ENCODE peak calls at places on chromosomes 4 and X, in four cellular contexts. K, A, E and I are unnamed samples.
A peak's percentile ranks its signal among the peaks of the same experiment; 100 is the strongest.

GRCh38 chr4:23516719-23517118 is 373.1 kb downstream of the PPARGC1A start:
- DNase-seq in K (no peak), A (no peak), E (no peak), I (no peak)

GRCh38 chrX:120672389-120672788 is 42.5 kb upstream of the C1GALT1C1 start:
- DNase-seq in K (peak; percentile 72), A (peak; percentile 50), E (no peak), I (peak; percentile 3)

GRCh38 chr4:118276551-118276950 is 76.3 kb downstream of the PRSS12 start:
- DNase-seq in K (no peak), A (no peak), E (no peak), I (no peak)

GRCh38 chrX:12245650-12246645 is 107.7 kb downstream of the FRMPD4 start:
- DNase-seq in K (no peak), A (no peak), E (no peak), I (no peak)

GRCh38 chr4:102815981-102816380 is 11.4 kb downstream of the UBE2D3 start:
- DNase-seq in K (no peak), A (no peak), E (no peak), I (no peak)

GRCh38 chr4:91064157-91064853 is 937.1 kb downstream of the CCSER1 start:
- DNase-seq in K (no peak), A (peak; percentile 5), E (no peak), I (no peak)

GRCh38 chrX:131741103-131741581 is 197.3 kb downstream of the OR13H1 start:
- DNase-seq in K (peak; percentile 91), A (no peak), E (no peak), I (no peak)

GRCh38 chr4:109764376-109764775 is 34.5 kb upstream of the PLA2G12A start:
- DNase-seq in K (no peak), A (no peak), E (no peak), I (no peak)

GRCh38 chrX:20317873-20318272 is 51.2 kb upstream of the RPS6KA3 start:
- DNase-seq in K (no peak), A (no peak), E (no peak), I (no peak)

GRCh38 chr4:174764105-174764729 is 64.8 kb downstream of the GLRA3 start:
- DNase-seq in K (no peak), A (no peak), E (peak; percentile 18), I (no peak)

GRCh38 chrX:39855748-39856129 is 242.0 kb downstream of the BCOR start:
- DNase-seq in K (no peak), A (no peak), E (peak; percentile 49), I (no peak)

GRCh38 chr4:67288964-67289363 is 256.3 kb downstream of the CENPC start:
- DNase-seq in K (no peak), A (peak; percentile 5), E (peak; percentile 45), I (no peak)

GRCh38 chr4:173652283-173652931 is 122.4 kb upstream of the HAND2 start:
- DNase-seq in K (no peak), A (no peak), E (no peak), I (no peak)

GRCh38 chr4:185817403-185817818 is 5.4 kb upstream of the SORBS2 start:
- DNase-seq in K (no peak), A (peak; percentile 28), E (no peak), I (no peak)

GRCh38 chrX:108020631-108021030 is 24.2 kb upstream of the VSIG1 start:
- DNase-seq in K (no peak), A (no peak), E (peak; percentile 16), I (no peak)

GRCh38 chr4:155745984-155746383 is 12.8 kb upstream of the GUCY1B1 start:
- DNase-seq in K (no peak), A (no peak), E (no peak), I (no peak)

GRCh38 chrX:13893826-13894225 is 76.9 kb upstream of the GPM6B start:
- DNase-seq in K (no peak), A (no peak), E (no peak), I (no peak)

GRCh38 chr4:128573781-128574508 is 235.6 kb upstream of the JADE1 start:
- DNase-seq in K (no peak), A (no peak), E (no peak), I (no peak)

GRCh38 chrX:146602246-146602645 is 207.3 kb upstream of the CXorf51B start:
- DNase-seq in K (no peak), A (no peak), E (no peak), I (no peak)

GRCh38 chrX:113422323-113422722 is 581.7 kb upstream of the AMOT start:
- DNase-seq in K (no peak), A (no peak), E (no peak), I (no peak)

GRCh38 chr4:39855909-39856512 is 121.7 kb downstream of the PDS5A start:
- DNase-seq in K (no peak), A (no peak), E (no peak), I (no peak)

GRCh38 chr4:121448231-121448630 is 67.4 kb upstream of the QRFPR start:
- DNase-seq in K (no peak), A (peak; percentile 36), E (no peak), I (no peak)

GRCh38 chr4:183008492-183008891 is 90.6 kb upstream of the WWC2 start:
- DNase-seq in K (no peak), A (no peak), E (no peak), I (no peak)

GRCh38 chrX:40508560-40508959 is 72.2 kb upstream of the ATP6AP2 start:
- DNase-seq in K (no peak), A (no peak), E (no peak), I (no peak)

GRCh38 chrX:69362354-69362753 is 141.8 kb upstream of the NALF2 start:
- DNase-seq in K (no peak), A (no peak), E (no peak), I (no peak)

GRCh38 chrX:23434356-23434884 is 99.8 kb downstream of the PTCHD1 start:
- DNase-seq in K (peak; percentile 90), A (no peak), E (no peak), I (peak; percentile 30)

GRCh38 chr4:17038510-17039176 is 140.2 kb upstream of the LDB2 start:
- DNase-seq in K (no peak), A (no peak), E (no peak), I (no peak)

GRCh38 chr4:147924604-147925412 is 192.9 kb downstream of the ARHGAP10 start:
- DNase-seq in K (no peak), A (no peak), E (no peak), I (no peak)
- TF ChIP-seq CTCF in K (no peak), A (peak; percentile 39), E (peak; percentile 52), I (no peak)

DNA sequence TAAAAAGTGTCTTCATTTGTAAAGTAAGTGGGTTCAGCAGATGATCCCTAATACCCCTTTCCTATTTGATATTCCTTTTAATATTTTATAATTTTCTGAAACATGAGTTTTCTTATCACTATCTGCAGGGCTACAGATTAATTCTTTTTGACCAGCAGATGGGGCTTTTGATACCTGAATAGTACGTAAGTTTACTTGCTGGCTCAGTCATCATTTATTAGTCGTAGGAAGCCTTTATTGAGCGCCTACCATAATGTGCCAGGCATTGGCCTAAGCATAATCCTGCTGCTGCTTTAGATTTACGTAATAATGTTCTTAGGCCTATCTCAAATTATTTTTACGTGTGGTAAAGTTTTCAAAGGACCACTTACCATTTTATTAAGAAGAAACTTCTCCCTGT is 33.1 kb downstream of the OSTC start:
- DNase-seq in K (no peak), A (no peak), E (no peak), I (no peak)
- TF ChIP-seq CTCF in K (no peak), A (peak; percentile 34), E (peak; percentile 16), I (peak; percentile 20)

GRCh38 chrX:154039577-154039976 is 19.9 kb upstream of the IRAK1 start:
- DNase-seq in K (no peak), A (no peak), E (no peak), I (no peak)
- TF ChIP-seq CTCF in K (no peak), A (no peak), E (no peak), I (no peak)

GRCh38 chr4:180962268-180962667 is 1280.9 kb upstream of the TENM3 start:
- DNase-seq in K (no peak), A (no peak), E (no peak), I (no peak)

GRCh38 chr4:180960758-180961401 is 1282.3 kb upstream of the TENM3 start:
- DNase-seq in K (no peak), A (no peak), E (no peak), I (no peak)
- TF ChIP-seq CTCF in K (no peak), A (no peak), E (no peak), I (no peak)